ENCODE peak calls at places on chromosomes 4 and X, in five cellular contexts. One of them, this sample, is unnamed. For H3K4me1, the result is how much of the 10 kb centered on the place peaks cover.

GRCh38 chr4:17613761-17614415 is 553 bp upstream of the MED28 start:
- DNase-seq in uterus: peak
- DNase-seq in fibroblast of lung: peak
- DNase-seq in mucosa of descending colon: no peak
- DNase-seq in keratinocyte: no peak
- DNase-seq in this sample: no peak

GRCh38 chrX:66815227-66815626 is 176.3 kb upstream of the EDA2R start:
- DNase-seq in mucosa of descending colon: no peak
- DNase-seq in uterus: no peak
- DNase-seq in keratinocyte: no peak
- DNase-seq in fibroblast of lung: no peak
- DNase-seq in this sample: no peak

GRCh38 chr4:77777135-77777777 is 41.9 kb downstream of the CNOT6L start:
- DNase-seq in keratinocyte: no peak
- DNase-seq in mucosa of descending colon: no peak
- DNase-seq in uterus: no peak
- DNase-seq in fibroblast of lung: peak
- DNase-seq in this sample: no peak

GRCh38 chr4:73614468-73614867 is 5.8 kb downstream of the RASSF6 start:
- DNase-seq in mucosa of descending colon: no peak
- DNase-seq in fibroblast of lung: no peak
- DNase-seq in uterus: no peak
- DNase-seq in keratinocyte: no peak
- DNase-seq in this sample: no peak

GRCh38 chr4:188993871-188994270 is 854.6 kb downstream of the TRIML1 start:
- DNase-seq in fibroblast of lung: no peak
- DNase-seq in mucosa of descending colon: no peak
- DNase-seq in keratinocyte: no peak
- DNase-seq in uterus: no peak
- DNase-seq in this sample: no peak

GRCh38 chrX:119503484-119503861 is 35.2 kb downstream of the SLC25A5 start:
- DNase-seq in keratinocyte: no peak
- DNase-seq in uterus: no peak
- DNase-seq in mucosa of descending colon: peak
- DNase-seq in fibroblast of lung: peak
- DNase-seq in this sample: no peak

GRCh38 chr4:116342143-116342542 is 743.2 kb downstream of the TRAM1L1 start:
- DNase-seq in uterus: no peak
- DNase-seq in mucosa of descending colon: no peak
- DNase-seq in keratinocyte: no peak
- DNase-seq in fibroblast of lung: no peak
- DNase-seq in this sample: no peak

GRCh38 chr4:176150283-176150682 is 45.1 kb downstream of the SPATA4 start:
- DNase-seq in uterus: no peak
- DNase-seq in keratinocyte: no peak
- DNase-seq in mucosa of descending colon: no peak
- DNase-seq in fibroblast of lung: peak
- DNase-seq in this sample: no peak

GRCh38 chrX:130628522-130628921 is 226.7 kb downstream of the RBMX2 start:
- DNase-seq in mucosa of descending colon: no peak
- DNase-seq in fibroblast of lung: no peak
- DNase-seq in keratinocyte: no peak
- DNase-seq in uterus: no peak
- DNase-seq in this sample: no peak

GRCh38 chr4:138455097-138455496 is 212.9 kb upstream of the SLC7A11 start:
- DNase-seq in keratinocyte: no peak
- DNase-seq in mucosa of descending colon: no peak
- DNase-seq in fibroblast of lung: no peak
- DNase-seq in uterus: no peak
- DNase-seq in this sample: no peak

GRCh38 chr4:13933163-13933562 is 305.6 kb upstream of the BOD1L1 start:
- DNase-seq in keratinocyte: no peak
- DNase-seq in uterus: no peak
- DNase-seq in mucosa of descending colon: no peak
- DNase-seq in fibroblast of lung: peak
- DNase-seq in this sample: no peak

GRCh38 chr4:163448541-163449203 is 24.9 kb downstream of the TKTL2 start:
- DNase-seq in mucosa of descending colon: no peak
- DNase-seq in fibroblast of lung: peak
- DNase-seq in keratinocyte: peak
- DNase-seq in uterus: no peak
- DNase-seq in this sample: no peak

GRCh38 chrX:48531359-48531954 is 8.1 kb upstream of the TBC1D25 start:
- DNase-seq in uterus: no peak
- DNase-seq in mucosa of descending colon: no peak
- DNase-seq in fibroblast of lung: peak
- DNase-seq in keratinocyte: no peak
- DNase-seq in this sample: no peak

GRCh38 chr4:168221298-168221697 is 97.3 kb downstream of the DDX60 start:
- DNase-seq in uterus: no peak
- DNase-seq in mucosa of descending colon: no peak
- DNase-seq in keratinocyte: no peak
- DNase-seq in fibroblast of lung: peak
- DNase-seq in this sample: no peak

GRCh38 chr4:47505666-47506065 is 20.6 kb downstream of the ATP10D start:
- DNase-seq in fibroblast of lung: no peak
- DNase-seq in mucosa of descending colon: no peak
- DNase-seq in keratinocyte: no peak
- DNase-seq in uterus: no peak
- DNase-seq in this sample: no peak

GRCh38 chr4:52822583-52823477 is 39.3 kb upstream of the RASL11B start:
- DNase-seq in uterus: no peak
- DNase-seq in fibroblast of lung: peak
- DNase-seq in mucosa of descending colon: no peak
- DNase-seq in keratinocyte: no peak
- DNase-seq in this sample: no peak

GRCh38 chr4:81723927-81724587 is 252.3 kb upstream of the RASGEF1B start:
- DNase-seq in keratinocyte: no peak
- DNase-seq in mucosa of descending colon: no peak
- DNase-seq in uterus: peak
- DNase-seq in fibroblast of lung: no peak
- DNase-seq in this sample: no peak

GRCh38 chr4:20259707-20260106 is 8.0 kb downstream of the SLIT2 start:
- DNase-seq in keratinocyte: no peak
- DNase-seq in fibroblast of lung: peak
- DNase-seq in mucosa of descending colon: no peak
- DNase-seq in uterus: no peak
- DNase-seq in this sample: no peak

GRCh38 chr4:145132521-145133098 is 34.5 kb downstream of the ABCE1 start:
- DNase-seq in keratinocyte: no peak
- DNase-seq in uterus: no peak
- DNase-seq in mucosa of descending colon: no peak
- DNase-seq in fibroblast of lung: peak
- DNase-seq in this sample: no peak

GRCh38 chrX:13256562-13256961 is 63.3 kb downstream of the ATXN3L start:
- DNase-seq in uterus: no peak
- DNase-seq in keratinocyte: no peak
- DNase-seq in fibroblast of lung: no peak
- DNase-seq in mucosa of descending colon: no peak
- DNase-seq in this sample: no peak

GRCh38 chrX:115539841-115540240 is 21.1 kb upstream of the PLS3 start:
- DNase-seq in uterus: no peak
- DNase-seq in keratinocyte: no peak
- DNase-seq in mucosa of descending colon: no peak
- DNase-seq in fibroblast of lung: no peak
- DNase-seq in this sample: no peak

GRCh38 chr4:165131247-165131832 is 18.7 kb upstream of the TMEM192 start:
- DNase-seq in uterus: peak
- DNase-seq in mucosa of descending colon: no peak
- DNase-seq in keratinocyte: no peak
- DNase-seq in fibroblast of lung: peak
- DNase-seq in this sample: peak

GRCh38 chrX:153951683-153952372 is 7.4 kb upstream of the RENBP start:
- DNase-seq in uterus: no peak
- DNase-seq in keratinocyte: no peak
- DNase-seq in fibroblast of lung: no peak
- DNase-seq in mucosa of descending colon: no peak
- DNase-seq in this sample: no peak

GRCh38 chr4:54091637-54092404 is 8.1 kb upstream of the GSX2 start:
- DNase-seq in fibroblast of lung: peak
- DNase-seq in keratinocyte: peak
- DNase-seq in uterus: peak
- DNase-seq in mucosa of descending colon: peak
- DNase-seq in this sample: peak

GRCh38 chr4:121408-122084 is 2.8 kb upstream of the ZNF718 start:
- DNase-seq in keratinocyte: no peak
- DNase-seq in fibroblast of lung: no peak
- DNase-seq in mucosa of descending colon: no peak
- DNase-seq in uterus: no peak
- DNase-seq in this sample: no peak

GRCh38 chr4:173482330-173482931 is 47.6 kb downstream of the HAND2 start:
- DNase-seq in fibroblast of lung: no peak
- DNase-seq in mucosa of descending colon: no peak
- DNase-seq in uterus: no peak
- DNase-seq in keratinocyte: no peak
- DNase-seq in this sample: no peak

GRCh38 chr4:69860007-69860406 is at the start of gene SULT1E1:
- DNase-seq in keratinocyte: peak
- DNase-seq in uterus: no peak
- DNase-seq in mucosa of descending colon: no peak
- DNase-seq in fibroblast of lung: peak
- DNase-seq in this sample: no peak

GRCh38 chr4:76692761-76693160 is 205.2 kb downstream of the SOWAHB start:
- DNase-seq in keratinocyte: no peak
- DNase-seq in fibroblast of lung: no peak
- DNase-seq in uterus: no peak
- DNase-seq in mucosa of descending colon: no peak
- DNase-seq in this sample: no peak

GRCh38 chr4:76691767-76692689 is 205.9 kb downstream of the SOWAHB start:
- DNase-seq in fibroblast of lung: no peak
- DNase-seq in keratinocyte: no peak
- DNase-seq in mucosa of descending colon: no peak
- DNase-seq in uterus: no peak
- DNase-seq in this sample: no peak

GRCh38 chr4:76690906-76691275 is 207.1 kb downstream of the SOWAHB start:
- DNase-seq in fibroblast of lung: no peak
- DNase-seq in uterus: no peak
- DNase-seq in mucosa of descending colon: no peak
- DNase-seq in keratinocyte: no peak
- DNase-seq in this sample: no peak

GRCh38 chr4:76696109-76696508 is 201.8 kb downstream of the SOWAHB start:
- DNase-seq in fibroblast of lung: peak
- DNase-seq in mucosa of descending colon: no peak
- DNase-seq in keratinocyte: no peak
- DNase-seq in uterus: no peak
- DNase-seq in this sample: peak

GRCh38 chr4:76694056-76694455 is 203.9 kb downstream of the SOWAHB start:
- DNase-seq in fibroblast of lung: no peak
- DNase-seq in keratinocyte: no peak
- DNase-seq in uterus: no peak
- DNase-seq in mucosa of descending colon: no peak
- DNase-seq in this sample: no peak
- H3K4me1 ChIP-seq in fibroblast of lung: under half
- H3K4me1 ChIP-seq in keratinocyte: under half
- H3K4me1 ChIP-seq in uterus: under half
- H3K4me1 ChIP-seq in mucosa of descending colon: under half
- H3K4me1 ChIP-seq in this sample: under half

DNA sequence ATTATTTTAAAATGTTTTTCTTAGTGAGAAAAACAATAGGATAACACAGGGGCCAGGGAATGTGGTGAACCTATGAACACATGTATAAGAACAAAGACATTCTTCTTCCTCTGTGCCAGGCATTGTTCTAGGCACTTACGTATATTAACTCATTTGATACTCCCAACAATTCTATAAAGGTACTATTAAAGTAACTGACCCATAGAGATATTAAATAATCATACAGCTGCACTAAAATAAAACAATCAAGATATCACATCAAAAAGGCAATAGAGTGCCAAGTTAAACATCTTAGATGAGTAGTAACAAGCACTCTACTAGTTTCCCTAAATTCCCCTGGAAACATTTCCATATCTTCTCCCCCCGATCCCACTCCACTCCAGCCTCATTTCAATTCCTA is 33.4 kb downstream of the SLC39A8 start:
- DNase-seq in keratinocyte: no peak
- DNase-seq in mucosa of descending colon: no peak
- DNase-seq in uterus: no peak
- DNase-seq in fibroblast of lung: no peak
- DNase-seq in this sample: no peak
- H3K4me1 ChIP-seq in keratinocyte: under half
- H3K4me1 ChIP-seq in mucosa of descending colon: under half
- H3K4me1 ChIP-seq in uterus: under half
- H3K4me1 ChIP-seq in fibroblast of lung: under half
- H3K4me1 ChIP-seq in this sample: under half

DNA sequence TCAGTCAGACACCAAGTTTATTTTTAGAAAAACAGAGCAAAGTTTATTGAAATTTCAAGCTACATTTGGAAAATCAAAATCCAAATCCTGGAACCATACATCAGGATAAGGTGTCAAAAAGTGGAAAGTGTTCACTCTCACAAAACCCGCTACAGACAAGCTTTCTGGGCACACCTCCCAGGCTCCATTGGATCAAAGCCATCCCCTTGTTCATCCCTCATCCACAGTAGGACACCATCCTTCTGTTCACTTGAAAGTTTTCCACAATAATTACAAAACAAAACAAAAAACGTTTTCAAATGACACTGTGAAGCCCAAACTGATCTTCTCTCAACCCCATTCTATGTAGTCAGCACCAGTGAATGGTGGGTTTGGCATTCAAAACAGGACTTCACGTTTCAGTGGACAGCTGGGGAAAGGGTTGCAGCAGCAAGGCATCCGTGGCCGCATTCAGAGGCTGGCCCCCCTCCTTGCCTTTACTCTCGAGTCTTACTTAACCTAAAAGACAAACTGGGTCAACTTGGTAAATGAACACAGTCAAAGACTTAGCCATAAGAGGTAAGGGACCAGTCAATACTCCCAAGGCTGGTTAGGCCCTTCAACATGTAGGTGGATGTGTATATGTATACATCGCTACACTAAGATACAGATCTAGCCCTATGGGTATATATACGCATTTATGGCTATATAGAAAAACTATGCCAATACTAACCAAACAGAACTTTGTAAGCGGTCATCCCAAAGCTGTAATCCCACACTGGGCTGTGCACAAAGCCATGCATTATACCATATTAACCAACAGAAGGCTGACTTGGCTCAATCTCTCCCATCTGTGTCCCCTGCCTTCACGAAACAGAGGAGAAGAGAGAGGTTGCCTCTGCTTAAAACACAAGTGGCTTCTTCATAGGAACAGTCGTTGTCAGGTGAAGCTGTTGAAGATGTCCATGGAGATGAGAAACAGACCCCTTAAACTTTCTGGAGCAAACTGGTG is 62.1 kb downstream of the TSC22D3 start:
- DNase-seq in uterus: no peak
- DNase-seq in keratinocyte: no peak
- DNase-seq in fibroblast of lung: no peak
- DNase-seq in mucosa of descending colon: no peak
- DNase-seq in this sample: no peak
- H3K4me1 ChIP-seq in uterus: under half
- H3K4me1 ChIP-seq in keratinocyte: half or more
- H3K4me1 ChIP-seq in fibroblast of lung: under half
- H3K4me1 ChIP-seq in mucosa of descending colon: under half
- H3K4me1 ChIP-seq in this sample: under half

DNA sequence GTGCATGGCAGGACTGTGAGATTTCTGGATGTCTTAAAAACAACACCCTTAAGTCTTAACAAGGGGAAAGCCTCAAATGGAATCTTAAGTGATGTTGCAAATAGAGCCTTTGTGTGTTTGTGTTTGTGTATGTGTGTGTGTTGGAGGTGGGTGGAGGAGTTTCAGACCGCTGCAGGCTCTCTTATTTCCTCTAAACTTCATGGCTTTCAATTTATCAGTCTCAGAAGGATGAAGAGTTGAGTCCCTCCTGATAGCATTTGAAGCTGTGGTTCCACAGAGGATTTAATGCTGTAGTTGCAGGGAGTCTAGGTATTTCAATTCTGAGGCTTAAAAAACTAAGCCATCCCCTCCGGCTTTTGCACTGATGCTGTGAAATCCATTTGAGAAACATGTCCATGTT is 4.3 kb upstream of the AGA start:
- DNase-seq in mucosa of descending colon: no peak
- DNase-seq in keratinocyte: no peak
- DNase-seq in uterus: no peak
- DNase-seq in fibroblast of lung: no peak
- DNase-seq in this sample: peak
- H3K4me1 ChIP-seq in mucosa of descending colon: under half
- H3K4me1 ChIP-seq in keratinocyte: under half
- H3K4me1 ChIP-seq in uterus: under half
- H3K4me1 ChIP-seq in fibroblast of lung: under half
- H3K4me1 ChIP-seq in this sample: under half